ENCODE peak calls at places on chromosomes 12 and 14, in nine cellular contexts. L is GM23338; U is spleen; T is AG10803; Q is EL; N is stimulated activated CD4-positive, alpha-beta T cell treated with anti-CD3 and anti-CD28 coated beads, Interleukin-4, amount 100 ng/mL, for 4 hours; A is stimulated activated naive B cell treated with anti-CD40 and anti-IgM and Interleukin-4, amounts not matched to agents 10 μg/mL and 1 μg/mL and 100 μg/mL, for 72 hours; O is NCI-H2081 treated with DMSO at 0.1 percent for 48 hours; E is stomach. S is an unnamed sample.

GRCh38 chr12:121811434-121812319 is 7.9 kb downstream of the SETD1B start:
- DNase-seq in E (peak; percentile 77), Q (peak; percentile 76), A (peak; percentile 53), L (peak; percentile 92), U (peak; percentile 94), O (no peak), N (peak; percentile 74), T (peak; percentile 57), S (peak; percentile 79)

GRCh38 chr14:100466111-100466856 is 120.9 kb downstream of the BEGAIN start:
- DNase-seq in L (peak; percentile 55), T (no peak), Q (no peak), O (no peak), U (no peak), A (no peak), E (no peak), N (no peak), S (no peak)

GRCh38 chr12:68733661-68734071 is 12.3 kb upstream of the SLC35E3 start:
- DNase-seq in N (no peak), L (no peak), T (peak; percentile 50), U (no peak), O (no peak), A (no peak), Q (peak; percentile 83), E (no peak), S (no peak)

GRCh38 chr12:105317453-105317852 is 13.0 kb upstream of the C12orf75 start:
- DNase-seq in L (no peak), T (peak; percentile 83), E (no peak), A (no peak), N (no peak), U (no peak), Q (peak; percentile 87), O (no peak), S (no peak)

GRCh38 chr14:51093371-51094281 is 1.3 kb downstream of the TRIM9 start:
- DNase-seq in T (no peak), Q (peak; percentile 7), E (no peak), O (peak; percentile 31), U (peak; percentile 84), A (peak; percentile 33), L (peak; percentile 78), N (peak; percentile 39), S (no peak)

GRCh38 chr12:52464921-52465320 is 8.7 kb downstream of the KRT6C start:
- DNase-seq in L (no peak), U (no peak), N (no peak), T (no peak), A (no peak), E (no peak), O (no peak), Q (no peak), S (no peak)

GRCh38 chr14:50342211-50343080 is 30.3 kb downstream of the DMAC2L start:
- DNase-seq in E (no peak), A (peak; percentile 16), O (peak; percentile 29), Q (peak; percentile 83), L (peak; percentile 68), N (peak; percentile 13), U (peak; percentile 87), T (peak; percentile 94), S (no peak)

GRCh38 chr14:71803539-71804260 is 128.5 kb upstream of the RGS6 start:
- DNase-seq in L (no peak), O (no peak), A (no peak), Q (peak; percentile 46), E (no peak), U (no peak), N (no peak), T (peak; percentile 29), S (no peak)

GRCh38 chr12:51721281-51721940 is 127.1 kb downstream of the FIGNL2 start:
- DNase-seq in N (peak; percentile 41), O (no peak), A (peak; percentile 15), U (peak; percentile 81), L (peak; percentile 90), Q (no peak), E (no peak), T (no peak), S (peak; percentile 87)

GRCh38 chr14:92780865-92781264 is 13.2 kb upstream of the GOLGA5 start:
- DNase-seq in L (no peak), Q (no peak), T (no peak), O (no peak), U (no peak), E (no peak), A (no peak), N (no peak), S (no peak)

GRCh38 chr12:47808574-47809380 is 10.9 kb downstream of the HDAC7 start:
- DNase-seq in A (no peak), L (peak; percentile 48), E (no peak), O (no peak), Q (peak; percentile 74), T (no peak), U (no peak), N (peak; percentile 45), S (no peak)

GRCh38 chr14:64747327-64747726 is 43.1 kb downstream of the PLEKHG3 start:
- DNase-seq in Q (no peak), T (no peak), O (no peak), A (no peak), N (no peak), E (no peak), U (no peak), L (no peak), S (no peak)

GRCh38 chr12:131041968-131042847 is 88.5 kb downstream of the ADGRD1 start:
- DNase-seq in E (no peak), A (no peak), U (peak; percentile 61), N (no peak), O (no peak), T (no peak), L (no peak), Q (no peak), S (peak; percentile 69)

GRCh38 chr14:58740584-58740983 is 102.8 kb downstream of the DACT1 start:
- DNase-seq in T (no peak), U (no peak), O (no peak), N (no peak), Q (no peak), A (no peak), E (no peak), L (no peak), S (no peak)

GRCh38 chr12:129827985-129828384 is 75.8 kb downstream of the TMEM132D start:
- DNase-seq in T (no peak), L (peak; percentile 13), A (no peak), Q (no peak), O (no peak), E (no peak), N (no peak), U (no peak), S (no peak)

S was measured in aorta.